ENCODE peak calls at places on chromosomes 11 and 22, in five cellular contexts. T is PC-9, C is Karpas-422, R is OCI-LY7, B is mammary epithelial cell. S is an unnamed sample.
A peak's percentile ranks its signal among the peaks of the same experiment; 100 is the strongest.

GRCh38 chr11:92349478-92350156 is 125.0 kb downstream of the FAT3 start:
- DNase-seq in B (no peak), C (no peak), T (no peak), R (no peak), S (no peak)

GRCh38 chr11:123475478-123475877 is 45.4 kb downstream of the GRAMD1B start:
- DNase-seq in B (no peak), C (no peak), T (no peak), R (no peak), S (peak; percentile 72)

GRCh38 chr22:49788492-49788891 is 39.2 kb downstream of the BRD1 start:
- DNase-seq in T (no peak), C (no peak), R (no peak), B (no peak), S (no peak)

GRCh38 chr11:64681171-64681570 is 41.8 kb downstream of the NRXN2 start:
- DNase-seq in C (no peak), B (no peak), T (no peak), R (no peak), S (no peak)

GRCh38 chr11:123690490-123690889 is 36.1 kb upstream of the SCN3B start:
- DNase-seq in R (no peak), B (peak; percentile 85), C (no peak), T (no peak), S (peak; percentile 75)

GRCh38 chr11:118620529-118621070 is 13.2 kb downstream of the PHLDB1 start:
- DNase-seq in R (no peak), T (peak; percentile 86), C (no peak), B (no peak), S (no peak)

GRCh38 chr11:128965485-128965884 is 22.8 kb upstream of the TP53AIP1 start:
- DNase-seq in C (no peak), R (no peak), T (no peak), B (no peak), S (no peak)

GRCh38 chr22:26502688-26503561 is 9.3 kb downstream of the TFIP11 start:
- DNase-seq in R (peak; percentile 89), B (peak; percentile 20), T (no peak), C (peak; percentile 76), S (peak; percentile 18)

GRCh38 chr11:76808158-76808557 is 25.0 kb downstream of the TSKU start:
- DNase-seq in C (no peak), B (no peak), T (no peak), R (no peak), S (no peak)

GRCh38 chr22:45163074-45163416 is 680 bp upstream of the NUP50 start:
- DNase-seq in T (peak; percentile 58), B (peak; percentile 50), R (peak; percentile 52), C (peak; percentile 79), S (peak; percentile 18)

GRCh38 chr11:114183041-114183511 is 113.1 kb upstream of the NNMT start:
- DNase-seq in R (peak; percentile 56), B (no peak), T (no peak), C (no peak), S (no peak)
- H2AFZ ChIP-seq in R (peak overlapping the region; percentile 86), B (no peak overlapping the region), T (no peak overlapping the region), C (no peak overlapping the region), S (no peak overlapping the region)

GRCh38 chr11:36070215-36070976 is 126.5 kb downstream of the LDLRAD3 start:
- DNase-seq in T (no peak), B (no peak), R (no peak), C (peak; percentile 54), S (no peak)

GRCh38 chr11:36077368-36077767 is 133.5 kb downstream of the LDLRAD3 start:
- DNase-seq in B (no peak), C (no peak), T (no peak), R (no peak), S (no peak)

GRCh38 chr11:36075053-36075452 is 131.2 kb downstream of the LDLRAD3 start:
- DNase-seq in C (no peak), R (no peak), B (peak; percentile 3), T (no peak), S (peak; percentile 5)

GRCh38 chr11:36071917-36072500 is 128.1 kb downstream of the LDLRAD3 start:
- DNase-seq in T (no peak), R (no peak), B (no peak), C (no peak), S (no peak)

DNA sequence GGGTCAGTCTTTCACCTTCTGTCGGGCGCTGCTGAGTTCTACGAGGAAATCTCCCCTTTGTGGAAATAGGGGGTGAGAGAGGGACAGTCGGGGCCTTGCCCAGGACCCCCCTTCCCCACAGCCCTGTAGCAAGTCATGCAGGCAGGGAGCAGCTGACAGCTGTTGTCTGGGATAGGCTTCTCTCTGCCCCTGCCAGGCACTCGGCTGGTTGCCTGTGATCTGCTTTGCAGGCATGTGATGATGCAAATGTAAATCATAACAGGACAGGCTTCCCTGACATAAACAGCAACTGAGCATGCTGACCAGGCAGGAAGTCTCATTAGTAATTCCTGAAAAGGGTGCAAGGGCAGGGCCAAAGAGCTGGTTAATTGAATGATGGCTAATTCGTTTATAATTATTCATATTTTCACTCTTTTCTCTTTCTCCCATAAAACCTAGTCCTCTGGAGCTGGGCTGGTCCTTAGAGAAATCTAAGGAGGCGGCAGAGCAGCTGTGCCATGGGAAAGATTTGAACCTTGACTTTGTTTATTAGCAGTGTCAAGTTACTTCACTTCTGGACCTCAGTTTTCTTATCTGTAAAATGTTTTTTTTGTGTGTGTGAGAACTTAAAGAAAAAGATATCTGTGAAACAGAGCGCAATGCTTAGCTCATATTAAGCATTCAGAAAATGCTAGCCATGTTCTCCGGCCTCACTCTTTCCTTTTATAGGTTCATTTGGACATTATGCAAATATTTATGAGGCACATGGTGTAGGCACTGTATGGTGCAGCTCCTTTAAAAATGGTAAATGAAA is 129.7 kb downstream of the LDLRAD3 start:
- DNase-seq in R (no peak), C (no peak), B (peak; percentile 30), T (no peak), S (peak; percentile 3)
- H3K27ac ChIP-seq in R (no peak overlapping the region), C (no peak overlapping the region), B (no peak overlapping the region), T (no peak overlapping the region), S (no peak overlapping the region)

DNA sequence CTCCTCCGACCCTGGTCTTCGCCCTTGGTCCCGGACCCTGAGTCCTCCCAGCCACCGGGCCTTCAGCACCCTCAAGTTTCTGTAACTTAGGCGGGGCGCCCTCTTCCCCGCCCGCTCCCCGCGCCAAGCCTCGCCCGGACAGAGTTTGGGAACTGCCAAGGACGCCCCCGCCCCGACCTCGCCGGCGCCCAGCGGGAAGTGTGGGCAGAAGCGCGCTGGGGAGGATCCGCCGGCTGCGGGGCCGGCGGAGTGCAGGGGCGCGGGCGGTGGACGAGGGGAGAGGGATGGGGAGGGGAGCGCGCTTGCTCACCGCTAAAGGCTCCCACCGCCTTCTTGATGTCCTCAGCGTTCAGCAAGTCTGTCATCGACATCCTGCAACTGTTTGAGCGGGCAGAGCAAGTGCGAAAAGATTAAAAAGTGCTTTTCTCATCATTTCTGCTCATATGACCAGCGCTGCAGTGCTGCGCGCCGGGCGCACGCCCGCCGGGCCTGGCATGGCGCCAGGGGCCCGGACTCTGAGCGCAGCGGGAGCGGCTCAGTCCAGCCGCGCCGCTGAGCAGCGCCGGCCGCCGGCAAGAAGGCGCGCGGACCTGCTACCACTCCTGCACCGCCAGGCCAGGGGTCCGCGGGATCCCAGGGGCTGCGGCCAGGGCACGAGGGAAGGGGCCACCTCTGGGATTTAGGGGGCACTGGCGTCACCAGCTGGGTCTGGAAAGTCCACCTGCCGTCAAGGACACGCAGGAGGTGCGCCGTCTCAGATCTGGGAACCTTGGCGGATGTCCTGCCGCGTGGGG is at the start of gene PVALB:
- DNase-seq in C (no peak), T (no peak), R (no peak), B (peak; percentile 19), S (peak; percentile 29)
- H2AFZ ChIP-seq in C (no peak within 1 kb of the TSS), T (no peak within 1 kb of the TSS), R (no peak within 1 kb of the TSS), B (no peak within 1 kb of the TSS), S (no peak within 1 kb of the TSS)

DNA sequence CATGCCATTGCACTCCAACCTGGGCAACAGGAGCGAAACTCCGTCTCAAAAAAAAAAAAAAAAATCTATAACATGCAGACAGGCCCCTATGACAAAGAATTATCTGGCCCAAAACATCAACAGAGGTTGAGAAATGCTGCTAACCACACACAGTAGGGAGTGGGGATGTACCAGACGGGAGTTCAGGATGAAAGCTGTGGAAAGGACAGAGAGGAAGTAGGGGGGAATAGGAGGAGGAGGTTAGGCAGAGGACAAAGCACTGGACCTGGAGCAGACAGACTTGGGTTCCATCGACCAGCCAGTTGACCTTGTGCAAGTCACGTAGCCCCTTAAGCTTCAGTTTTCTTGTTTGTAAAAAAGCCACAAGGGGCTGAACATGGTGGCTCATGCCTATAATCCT is 12.5 kb downstream of the LRP4 start:
- DNase-seq in R (no peak), C (no peak), B (no peak), T (no peak), S (no peak)
- H3K27ac ChIP-seq in R (no peak overlapping the region), C (no peak overlapping the region), B (no peak overlapping the region), T (no peak overlapping the region), S (no peak overlapping the region)

GRCh38 chr22:27655582-27656185 is 145.9 kb downstream of the MN1 start:
- DNase-seq in T (no peak), R (no peak), B (no peak), C (no peak), S (no peak)
- H2AFZ ChIP-seq in T (no peak overlapping the region), R (no peak overlapping the region), B (no peak overlapping the region), C (no peak overlapping the region), S (no peak overlapping the region)

GRCh38 chr22:43200555-43200954 is 13.6 kb upstream of the TTLL12 start:
- DNase-seq in R (no peak), T (no peak), C (no peak), B (no peak), S (no peak)

GRCh38 chr22:43203471-43203981 is 16.6 kb upstream of the TTLL12 start:
- DNase-seq in T (no peak), C (no peak), B (no peak), R (no peak), S (no peak)

GRCh38 chr22:43201486-43202219 is 14.7 kb upstream of the TTLL12 start:
- DNase-seq in C (no peak), R (no peak), T (no peak), B (no peak), S (no peak)

GRCh38 chr22:43202326-43202725 is 15.4 kb upstream of the TTLL12 start:
- DNase-seq in T (no peak), C (no peak), R (no peak), B (no peak), S (no peak)

DNA sequence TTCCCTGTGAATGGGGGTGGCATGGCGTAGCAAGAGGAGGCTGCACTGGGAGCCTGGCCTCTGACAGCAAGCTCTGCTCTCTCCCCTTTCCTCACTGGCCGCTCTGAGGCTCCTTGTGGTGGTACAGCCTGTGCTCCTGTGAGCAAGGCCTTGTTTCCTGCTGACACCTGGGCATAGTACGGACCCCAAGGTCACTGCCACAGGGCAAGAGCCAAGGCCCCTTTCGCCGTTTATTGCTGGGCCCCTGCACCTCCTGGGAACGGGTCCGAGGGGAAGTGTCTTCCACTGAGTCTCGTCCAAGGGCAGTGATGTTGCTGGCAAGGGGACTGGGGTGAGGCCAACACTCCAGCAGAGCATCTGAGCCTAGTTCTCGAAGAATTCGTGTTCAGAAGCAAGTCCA is 15.8 kb upstream of the TTLL12 start:
- DNase-seq in C (no peak), R (no peak), T (no peak), B (no peak), S (no peak)
- H3K27ac ChIP-seq in C (no peak overlapping the region), R (no peak overlapping the region), T (no peak overlapping the region), B (no peak overlapping the region), S (no peak overlapping the region)

DNA sequence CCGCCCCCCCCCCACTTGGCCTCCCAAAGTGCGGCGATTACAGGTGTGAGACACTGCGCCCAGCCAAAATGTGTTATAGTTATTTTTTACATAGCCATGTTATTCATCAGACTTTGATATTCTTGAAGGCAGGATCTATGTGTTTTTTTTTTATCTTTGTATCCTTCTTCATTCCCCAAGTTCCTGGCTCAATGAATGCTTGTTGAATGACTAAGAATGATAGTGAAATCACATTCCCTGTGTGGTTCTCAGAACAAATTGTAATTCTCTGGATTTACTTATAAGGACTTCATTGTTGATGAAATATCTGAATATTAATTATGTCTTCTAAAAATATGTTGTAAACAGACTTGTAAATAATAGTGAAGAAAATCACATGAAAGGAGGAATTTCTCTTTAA is 33.5 kb downstream of the MMP7 start:
- DNase-seq in T (peak; percentile 41), C (no peak), B (no peak), R (no peak), S (peak; percentile 35)
- H2AFZ ChIP-seq in T (no peak overlapping the region), C (no peak overlapping the region), B (no peak overlapping the region), R (no peak overlapping the region), S (no peak overlapping the region)

GRCh38 chr11:12512132-12512531 is 134.8 kb downstream of the PARVA start:
- DNase-seq in T (no peak), C (no peak), B (no peak), R (no peak), S (no peak)
- H3K27ac ChIP-seq in T (no peak overlapping the region), C (no peak overlapping the region), B (no peak overlapping the region), R (no peak overlapping the region), S (no peak overlapping the region)